ENCODE peak calls at places on chromosomes 5 and 9, in ten cellular contexts. F is adrenal gland, L is vagina, E is tibial nerve, X is PC-9, Y is H1, C is thoracic aorta, V is hepatocyte, Z is colonic mucosa, K is left ventricle myocardium inferior. G is an unnamed sample.
A peak's percentile ranks its signal among the peaks of the same experiment; 100 is the strongest.

GRCh38 chr9:136526625-136527066 is 19.2 kb downstream of the NOTCH1 start:
- DNase-seq in F (no peak), L (no peak), E (no peak), X (no peak), Y (no peak), C (no peak), V (peak; percentile 71), Z (peak; percentile 88), K (no peak), G (no peak)

GRCh38 chr5:124743534-124744169 is 2.8 kb downstream of the ZNF608 start:
- DNase-seq in F (no peak), L (no peak), E (no peak), X (no peak), Y (no peak), C (no peak), V (peak; percentile 54), Z (peak; percentile 56), K (no peak), G (no peak)

GRCh38 chr5:159609359-159609758 is 279.1 kb upstream of the IL12B start:
- DNase-seq in F (no peak), L (no peak), E (no peak), X (no peak), Y (no peak), C (no peak), V (no peak), Z (no peak), K (no peak), G (no peak)

GRCh38 chr9:71806916-71807315 is 38.6 kb upstream of the CEMIP2 start:
- DNase-seq in F (peak; percentile 73), L (no peak), E (no peak), X (peak; percentile 79), Y (peak; percentile 27), C (peak; percentile 9), V (peak; percentile 79), Z (peak; percentile 65), K (peak; percentile 36), G (peak; percentile 74)

GRCh38 chr5:88438006-88438405 is 169.4 kb upstream of the TMEM161B start:
- DNase-seq in F (no peak), L (no peak), E (no peak), X (peak; percentile 91), Y (no peak), C (no peak), V (no peak), Z (no peak), K (no peak), G (no peak)

GRCh38 chr5:39678533-39678932 is 253.8 kb upstream of the DAB2 start:
- DNase-seq in F (no peak), L (no peak), E (no peak), X (no peak), Y (no peak), C (no peak), V (no peak), Z (no peak), K (no peak), G (no peak)

GRCh38 chr5:95986937-95987520 is 25.4 kb upstream of the ELL2 start:
- DNase-seq in F (no peak), L (no peak), E (no peak), X (no peak), Y (no peak), C (no peak), V (peak; percentile 86), Z (no peak), K (no peak), G (no peak)

GRCh38 chr5:76385540-76385939 is 17.5 kb upstream of the IQGAP2 start:
- DNase-seq in F (no peak), L (no peak), E (no peak), X (no peak), Y (no peak), C (no peak), V (no peak), Z (no peak), K (no peak), G (peak; percentile 38)

GRCh38 chr5:159619826-159620225 is 289.5 kb upstream of the IL12B start:
- DNase-seq in F (no peak), L (no peak), E (no peak), X (no peak), Y (no peak), C (no peak), V (no peak), Z (no peak), K (no peak), G (no peak)

GRCh38 chr5:39266442-39266841 is 47.1 kb upstream of the FYB1 start:
- DNase-seq in F (no peak), L (no peak), E (no peak), X (no peak), Y (no peak), C (no peak), V (no peak), Z (no peak), K (no peak), G (no peak)

GRCh38 chr5:143141652-143142051 is 261.8 kb downstream of the NR3C1 start:
- DNase-seq in F (no peak), L (no peak), E (no peak), X (no peak), Y (no peak), C (no peak), V (no peak), Z (no peak), K (no peak), G (no peak)

GRCh38 chr9:34513567-34514214 is 9.1 kb downstream of the ENHO start:
- DNase-seq in F (no peak), L (no peak), E (no peak), X (no peak), Y (no peak), C (no peak), V (peak; percentile 18), Z (no peak), K (no peak), G (no peak)

GRCh38 chr5:78533356-78533755 is 115.2 kb downstream of the LHFPL2 start:
- DNase-seq in F (no peak), L (no peak), E (no peak), X (no peak), Y (no peak), C (no peak), V (peak; percentile 43), Z (no peak), K (no peak), G (no peak)

GRCh38 chr5:151298063-151298462 is 5.5 kb downstream of the SLC36A3 start:
- DNase-seq in F (peak; percentile 29), L (no peak), E (no peak), X (no peak), Y (no peak), C (no peak), V (peak; percentile 60), Z (peak; percentile 25), K (no peak), G (peak; percentile 37)

GRCh38 chr9:129761901-129762359 is 9.1 kb upstream of the PTGES start:
- DNase-seq in F (no peak), L (no peak), E (no peak), X (peak; percentile 96), Y (no peak), C (no peak), V (no peak), Z (peak; percentile 60), K (no peak), G (no peak)

GRCh38 chr9:129777769-129778130 is 24.9 kb upstream of the PTGES start:
- DNase-seq in F (no peak), L (no peak), E (no peak), X (no peak), Y (no peak), C (no peak), V (no peak), Z (no peak), K (no peak), G (no peak)

GRCh38 chr5:148956632-148957385 is 106.1 kb downstream of the SH3TC2 start:
- DNase-seq in F (no peak), L (no peak), E (no peak), X (peak; percentile 53), Y (no peak), C (no peak), V (no peak), Z (peak; percentile 29), K (no peak), G (peak; percentile 65)

GRCh38 chr5:60578295-60578694 is 121.7 kb downstream of the DEPDC1B start:
- DNase-seq in F (no peak), L (no peak), E (no peak), X (no peak), Y (no peak), C (no peak), V (no peak), Z (no peak), K (no peak), G (no peak)

GRCh38 chr5:110054240-110054639 is 364.5 kb downstream of the MAN2A1 start:
- DNase-seq in F (peak; percentile 18), L (no peak), E (no peak), X (no peak), Y (no peak), C (no peak), V (peak; percentile 59), Z (peak; percentile 21), K (no peak), G (no peak)
- TF ChIP-seq CTCF in F (no peak), L (no peak), E (no peak), X (no peak), Y (peak; percentile 13), C (peak; percentile 24), V (peak; percentile 20), Z (no peak), K (no peak), G (no peak)

GRCh38 chr5:179906795-179907569 is 715 bp downstream of the TBC1D9B start:
- DNase-seq in F (peak; percentile 55), L (no peak), E (no peak), X (peak; percentile 39), Y (no peak), C (no peak), V (peak; percentile 33), Z (peak; percentile 54), K (no peak), G (no peak)
- H3K27ac ChIP-seq in F (peak overlapping the region; percentile 93), L (peak overlapping the region; percentile 79), E (peak overlapping the region; percentile 83), X (peak overlapping the region; percentile 9), Y (no peak overlapping the region), C (peak overlapping the region; percentile 33), V (peak overlapping the region; percentile 69), Z (peak overlapping the region; percentile 37), K (peak overlapping the region; percentile 85), G (peak overlapping the region; percentile 71)

DNA sequence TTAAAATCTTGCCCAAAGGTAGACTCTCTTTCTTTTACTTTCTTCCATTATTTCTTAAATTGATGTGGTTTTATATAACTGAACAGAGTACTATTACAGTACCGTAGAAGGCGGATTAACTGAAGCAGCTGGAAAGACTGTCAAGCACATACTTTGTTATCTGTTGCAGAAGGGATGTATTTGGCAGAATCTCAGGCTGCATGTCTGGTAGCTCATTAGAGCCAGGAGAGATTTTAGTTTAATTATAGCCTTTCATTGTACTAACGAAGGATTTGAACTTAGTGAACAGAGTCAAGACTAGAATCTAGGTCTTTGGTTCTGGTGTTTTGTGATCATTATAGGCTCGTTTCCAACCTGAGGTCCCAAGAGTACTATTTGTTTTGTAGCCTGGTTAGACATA is 20.6 kb downstream of the ZNF354C start:
- DNase-seq in F (no peak), L (no peak), E (no peak), X (no peak), Y (no peak), C (no peak), V (no peak), Z (no peak), K (no peak), G (no peak)
- H3K9me3 ChIP-seq in F (peaks cover 29% of the 10 kb centered on the region), L (peaks cover 95% of the 10 kb centered on the region), E (peaks cover 42% of the 10 kb centered on the region), X (peaks cover 79% of the 10 kb centered on the region), Y (peaks cover 76% of the 10 kb centered on the region), C (peaks cover 100% of the 10 kb centered on the region), V (peaks cover 86% of the 10 kb centered on the region), Z (peaks cover 12% of the 10 kb centered on the region), K (peaks cover 100% of the 10 kb centered on the region), G (peaks cover 40% of the 10 kb centered on the region)

DNA sequence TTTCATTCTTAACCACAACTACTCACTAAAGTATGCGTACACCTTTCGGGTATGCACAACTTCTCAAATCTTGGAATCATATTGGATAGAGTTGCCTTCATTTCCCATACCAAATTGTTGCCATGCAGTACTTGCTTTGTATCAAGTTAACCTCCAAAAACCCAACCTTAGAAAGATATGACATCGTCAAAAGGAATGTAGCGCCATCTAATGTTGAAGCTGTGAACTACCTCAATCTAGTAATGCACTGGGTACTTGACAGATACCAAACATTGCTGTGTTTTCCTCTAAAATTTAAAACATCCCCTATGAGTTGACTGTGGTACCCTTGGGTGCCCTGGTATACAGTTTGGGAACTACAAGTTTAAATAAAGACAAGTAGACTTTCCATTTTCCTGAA is 318.4 kb downstream of the ARL15 start:
- DNase-seq in F (no peak), L (no peak), E (no peak), X (no peak), Y (no peak), C (no peak), V (no peak), Z (no peak), K (no peak), G (no peak)
- TF ChIP-seq CTCF in F (peak; percentile 33), L (no peak), E (peak; percentile 9), X (peak; percentile 31), Y (peak; percentile 69), C (no peak), V (no peak), Z (no peak), K (peak; percentile 55), G (no peak)

G was measured in lung.